ENCODE peak calls at places on chromosomes 11 and 22, in nine cellular contexts. Z is heart left ventricle; T is SK-N-SH; L is WERI-Rb-1; G is transverse colon; M is uterus; I is neuronal stem cell; J is pancreas; O is naive thymus-derived CD4-positive, alpha-beta T cell. P is an unnamed sample.

GRCh38 chr11:112771847-112772246 is 189.4 kb upstream of the NCAM1 start:
- DNase-seq in G (no peak), I (no peak), O (no peak), J (no peak), T (no peak), L (no peak), Z (no peak), M (no peak), P (no peak)

GRCh38 chr11:69699213-69699612 is 4.6 kb downstream of the FGF19 start:
- DNase-seq in T (no peak), L (peak; percentile 31), O (no peak), I (no peak), Z (no peak), M (no peak), J (no peak), G (no peak), P (peak; percentile 32)

GRCh38 chr11:61055776-61056175 is 46.5 kb upstream of the CD5 start:
- DNase-seq in M (no peak), O (no peak), G (no peak), T (no peak), J (no peak), Z (no peak), L (no peak), I (no peak), P (no peak)

GRCh38 chr22:36986242-36986821 is 32.9 kb downstream of the TST start:
- DNase-seq in O (no peak), Z (no peak), J (no peak), T (no peak), L (peak; percentile 34), I (no peak), M (no peak), G (peak; percentile 40), P (no peak)

GRCh38 chr22:31230871-31231621 is 18.9 kb downstream of the LIMK2 start:
- DNase-seq in L (peak; percentile 35), T (peak; percentile 37), J (no peak), M (peak; percentile 44), G (peak; percentile 69), Z (no peak), O (peak; percentile 53), I (no peak), P (peak; percentile 57)

GRCh38 chr11:80103149-80103859 is 662.5 kb upstream of the TENM4 start:
- DNase-seq in L (no peak), T (no peak), J (no peak), I (no peak), M (no peak), G (no peak), Z (no peak), O (no peak), P (no peak)

GRCh38 chr11:266676-267439 is 11.3 kb upstream of the NLRP6 start:
- DNase-seq in T (no peak), G (no peak), M (no peak), Z (no peak), L (no peak), J (no peak), I (no peak), O (no peak), P (no peak)

GRCh38 chr11:13721760-13722159 is 53.3 kb downstream of the FAR1 start:
- DNase-seq in Z (no peak), M (no peak), J (no peak), G (no peak), L (no peak), O (no peak), T (no peak), I (no peak), P (no peak)

GRCh38 chr22:44628273-44628672 is 73.7 kb upstream of the PRR5 start:
- DNase-seq in T (no peak), I (no peak), L (no peak), M (no peak), Z (no peak), O (no peak), G (no peak), J (no peak), P (no peak)

GRCh38 chr22:38963872-38964271 is 6.5 kb downstream of the APOBEC3A start:
- DNase-seq in G (peak; percentile 94), T (no peak), Z (no peak), O (no peak), L (no peak), I (no peak), M (no peak), J (no peak), P (no peak)

GRCh38 chr11:64661146-64661545 is 61.9 kb downstream of the NRXN2 start:
- DNase-seq in G (no peak), J (no peak), L (no peak), T (no peak), O (no peak), M (no peak), Z (peak; percentile 62), I (no peak), P (no peak)

GRCh38 chr11:9762531-9762930 is 98.7 kb downstream of the SWAP70 start:
- DNase-seq in I (no peak), T (no peak), L (no peak), M (no peak), J (no peak), G (no peak), O (no peak), Z (no peak), P (no peak)

GRCh38 chr11:11769362-11769761 is 72.4 kb upstream of the USP47 start:
- DNase-seq in G (no peak), O (no peak), M (no peak), I (no peak), L (no peak), J (no peak), Z (no peak), T (no peak), P (no peak)
- H3K27me3 ChIP-seq in G (no peaks in the 10 kb centered on the region), O (no peaks in the 10 kb centered on the region), M (no peaks in the 10 kb centered on the region), I (no peaks in the 10 kb centered on the region), L (no peaks in the 10 kb centered on the region), J (no peaks in the 10 kb centered on the region), Z (no peaks in the 10 kb centered on the region), T (no peaks in the 10 kb centered on the region), P (peaks cover 5% of the 10 kb centered on the region)

GRCh38 chr11:119889111-119889510 is 160.1 kb upstream of the NECTIN1 start:
- DNase-seq in M (no peak), L (no peak), T (no peak), I (no peak), G (no peak), O (no peak), J (no peak), Z (no peak), P (no peak)

GRCh38 chr11:119888119-119888518 is 159.1 kb upstream of the NECTIN1 start:
- DNase-seq in T (no peak), J (no peak), Z (no peak), G (no peak), I (no peak), L (peak; percentile 67), O (no peak), M (no peak), P (no peak)

GRCh38 chr11:119885067-119885466 is 156.1 kb upstream of the NECTIN1 start:
- DNase-seq in G (no peak), J (no peak), T (no peak), Z (no peak), O (no peak), L (no peak), M (no peak), I (no peak), P (no peak)

GRCh38 chr11:119885861-119886567 is 157.0 kb upstream of the NECTIN1 start:
- DNase-seq in I (no peak), L (no peak), G (peak; percentile 58), M (no peak), T (no peak), Z (no peak), J (no peak), O (no peak), P (no peak)

DNA sequence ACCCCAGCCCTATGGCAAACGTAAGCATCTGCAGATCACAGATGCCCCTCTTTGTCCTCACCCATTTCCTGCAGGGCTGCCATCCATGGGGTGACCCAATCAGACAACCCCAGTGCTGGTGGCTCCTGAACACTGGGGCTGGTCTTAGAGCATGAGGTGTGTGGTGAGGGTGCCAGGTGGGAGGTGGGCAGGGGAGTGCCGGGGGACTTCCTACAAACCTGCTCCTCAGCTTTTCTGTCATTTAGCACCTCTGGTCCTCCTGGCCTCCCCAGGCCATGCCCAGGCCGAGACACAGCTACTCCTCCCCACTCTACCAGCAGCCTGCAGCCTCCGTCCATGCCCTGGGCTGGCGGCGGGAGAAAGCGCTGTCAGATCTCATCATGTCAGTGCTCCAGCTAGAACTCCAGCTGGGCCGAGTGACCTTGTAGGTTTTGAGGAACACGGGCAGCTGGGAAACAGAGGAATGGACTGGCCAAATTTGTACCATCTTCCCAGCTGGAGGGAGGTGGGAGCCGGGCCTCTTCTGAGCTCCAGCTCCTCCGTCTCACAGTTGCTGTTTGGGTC is 157.7 kb upstream of the NECTIN1 start:
- DNase-seq in J (no peak), O (no peak), I (no peak), L (no peak), T (no peak), M (no peak), Z (no peak), G (no peak), P (no peak)
- H3K27me3 ChIP-seq in J (no peaks in the 10 kb centered on the region), O (no peaks in the 10 kb centered on the region), I (peaks cover 27% of the 10 kb centered on the region), L (no peaks in the 10 kb centered on the region), T (peaks cover 12% of the 10 kb centered on the region), M (no peaks in the 10 kb centered on the region), Z (no peaks in the 10 kb centered on the region), G (no peaks in the 10 kb centered on the region), P (no peaks in the 10 kb centered on the region)

GRCh38 chr11:18135308-18135707 is 2.9 kb downstream of the MRGPRX3 start:
- DNase-seq in M (no peak), Z (no peak), L (no peak), G (no peak), J (no peak), O (no peak), I (no peak), T (no peak), P (no peak)

GRCh38 chr11:18140145-18140544 is 7.8 kb downstream of the MRGPRX3 start:
- DNase-seq in J (no peak), O (no peak), Z (no peak), L (no peak), M (no peak), G (no peak), T (no peak), I (no peak), P (no peak)

GRCh38 chr11:18132341-18132740 is at the start of gene MRGPRX3:
- DNase-seq in G (no peak), M (no peak), T (no peak), J (no peak), Z (no peak), I (no peak), L (no peak), O (no peak), P (no peak)

GRCh38 chr11:18137186-18137800 is 4.9 kb downstream of the MRGPRX3 start:
- DNase-seq in T (no peak), G (no peak), M (no peak), L (no peak), Z (no peak), J (no peak), I (no peak), O (no peak), P (no peak)
- H3K27me3 ChIP-seq in T (peaks cover 5% of the 10 kb centered on the region), G (no peaks in the 10 kb centered on the region), M (no peaks in the 10 kb centered on the region), L (no peaks in the 10 kb centered on the region), Z (no peaks in the 10 kb centered on the region), J (no peaks in the 10 kb centered on the region), I (peaks cover 7% of the 10 kb centered on the region), O (no peaks in the 10 kb centered on the region), P (peaks cover 22% of the 10 kb centered on the region)

DNA sequence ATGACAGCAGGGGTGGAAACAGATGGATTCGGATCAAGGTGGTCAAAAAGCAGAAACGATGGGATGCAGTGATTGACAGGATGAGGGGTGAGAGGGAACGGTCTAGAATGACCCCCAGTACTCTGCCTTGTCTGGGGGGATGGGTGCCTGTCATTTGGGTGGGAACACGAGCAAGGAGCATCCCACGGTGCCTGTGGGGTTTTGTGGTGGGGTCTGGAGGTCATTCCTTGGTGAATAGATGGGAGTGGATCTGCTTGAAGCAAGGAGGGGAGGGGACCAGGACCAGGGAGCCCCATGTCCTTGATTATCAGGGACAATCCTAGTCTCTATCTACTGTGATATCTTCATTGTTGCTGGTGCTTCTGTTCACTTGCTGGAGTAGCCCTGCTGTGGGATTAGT is 8.1 kb upstream of the CERK start:
- DNase-seq in Z (no peak), O (no peak), J (no peak), L (no peak), T (no peak), M (no peak), G (no peak), I (no peak), P (no peak)
- H3K27me3 ChIP-seq in Z (no peaks in the 10 kb centered on the region), O (no peaks in the 10 kb centered on the region), J (no peaks in the 10 kb centered on the region), L (no peaks in the 10 kb centered on the region), T (no peaks in the 10 kb centered on the region), M (no peaks in the 10 kb centered on the region), G (no peaks in the 10 kb centered on the region), I (peaks cover 48% of the 10 kb centered on the region), P (no peaks in the 10 kb centered on the region)

P was measured in heart right ventricle.